ENCODE peak calls at places on chromosomes 5 and 9, in nine cellular contexts. V is CD8-positive, alpha-beta T cell; B is GM23248; R is gastrocnemius medialis; E is dorsolateral prefrontal cortex; K is small intestine; L is neural progenitor cell; G is astrocyte; A is brain microvascular endothelial cell. Z is an unnamed sample.
A peak's percentile ranks its signal among the peaks of the same experiment; 100 is the strongest.

GRCh38 chr9:71758785-71759184 is 9.5 kb downstream of the CEMIP2 start:
- DNase-seq in B (no peak), K (peak; percentile 96), G (peak; percentile 27), E (no peak), A (no peak), R (no peak), L (no peak), V (no peak), Z (no peak)

GRCh38 chr5:77087484-77088291 is 603 bp upstream of the ZBED3 start:
- DNase-seq in V (no peak), A (no peak), L (peak; percentile 4), K (no peak), R (peak; percentile 15), E (no peak), B (no peak), G (peak; percentile 29), Z (peak; percentile 46)

GRCh38 chr9:100577776-100578448 is at the start of gene CAVIN4:
- DNase-seq in K (no peak), L (no peak), V (no peak), R (peak; percentile 89), E (no peak), G (peak; percentile 92), A (peak; percentile 62), B (peak; percentile 79), Z (no peak)

GRCh38 chr5:65630981-65631380 is 6.2 kb downstream of the SHLD3 start:
- DNase-seq in R (no peak), B (no peak), V (no peak), L (no peak), G (no peak), K (peak; percentile 33), E (no peak), A (no peak), Z (no peak)

GRCh38 chr5:132439521-132440206 is 50.9 kb downstream of the IRF1 start:
- DNase-seq in R (peak; percentile 93), E (no peak), V (no peak), B (peak; percentile 97), A (peak; percentile 84), K (no peak), L (no peak), G (peak; percentile 91), Z (peak; percentile 86)

GRCh38 chr5:98964621-98965020 is 35.8 kb upstream of the CHD1 start:
- DNase-seq in K (no peak), A (no peak), L (no peak), B (no peak), R (no peak), E (no peak), G (no peak), V (no peak), Z (no peak)

GRCh38 chr5:145739824-145740223 is 95.3 kb downstream of the PRELID2 start:
- DNase-seq in A (no peak), V (no peak), E (no peak), L (no peak), K (no peak), R (no peak), B (peak; percentile 9), G (no peak), Z (no peak)

GRCh38 chr9:4297795-4298254 is 2.0 kb downstream of the GLIS3 start:
- DNase-seq in L (peak; percentile 94), B (peak; percentile 81), V (no peak), K (peak; percentile 35), E (peak; percentile 51), G (peak; percentile 53), A (peak; percentile 63), R (peak; percentile 45), Z (peak; percentile 75)

GRCh38 chr5:26310415-26310814 is 728.0 kb downstream of the CDH9 start:
- DNase-seq in K (no peak), R (no peak), B (no peak), G (no peak), E (no peak), A (no peak), V (no peak), L (no peak), Z (no peak)

GRCh38 chr9:114281421-114282103 is 41.3 kb upstream of the ORM1 start:
- DNase-seq in K (peak; percentile 20), R (peak; percentile 9), G (no peak), L (no peak), E (peak; percentile 24), A (no peak), B (peak; percentile 41), V (no peak), Z (peak; percentile 57)

GRCh38 chr5:35881758-35882157 is 25.1 kb downstream of the IL7R start:
- DNase-seq in E (no peak), K (no peak), A (no peak), L (no peak), B (no peak), G (no peak), R (no peak), V (no peak), Z (no peak)

GRCh38 chr5:1519631-1520141 is 4.1 kb downstream of the LPCAT1 start:
- DNase-seq in V (no peak), A (no peak), G (no peak), B (no peak), E (no peak), K (no peak), R (peak; percentile 7), L (no peak), Z (peak; percentile 49)

GRCh38 chr9:129166962-129167557 is 11.0 kb downstream of the IER5L start:
- DNase-seq in E (no peak), B (peak; percentile 92), L (no peak), K (peak; percentile 88), G (peak; percentile 67), V (no peak), A (peak; percentile 59), R (peak; percentile 33), Z (peak; percentile 84)

GRCh38 chr9:76912631-76913275 is 6.8 kb upstream of the PRUNE2 start:
- DNase-seq in R (no peak), K (no peak), A (peak; percentile 37), L (no peak), G (peak; percentile 86), B (peak; percentile 55), E (no peak), V (no peak), Z (no peak)

GRCh38 chr5:172059661-172060100 is 53.2 kb upstream of the FBXW11 start:
- DNase-seq in G (no peak), L (peak; percentile 25), V (no peak), R (no peak), A (no peak), B (peak; percentile 43), K (no peak), E (no peak), Z (no peak)

GRCh38 chr5:68505917-68506860 is 290.6 kb downstream of the PIK3R1 start:
- DNase-seq in E (no peak), R (no peak), V (no peak), L (no peak), G (peak; percentile 46), A (peak; percentile 14), K (peak; percentile 82), B (peak; percentile 52), Z (no peak)

GRCh38 chr9:105072476-105072875 is 144.5 kb upstream of the ABCA1 start:
- DNase-seq in R (no peak), K (no peak), A (no peak), V (no peak), E (no peak), L (no peak), B (no peak), G (no peak), Z (no peak)

GRCh38 chr9:105070176-105070575 is 142.2 kb upstream of the ABCA1 start:
- DNase-seq in A (no peak), V (no peak), G (peak; percentile 47), L (no peak), R (no peak), E (no peak), K (no peak), B (no peak), Z (no peak)

GRCh38 chr9:105074501-105074900 is 146.5 kb upstream of the ABCA1 start:
- DNase-seq in B (no peak), V (no peak), K (no peak), L (no peak), R (no peak), G (no peak), A (no peak), E (no peak), Z (no peak)

GRCh38 chr9:105076729-105077128 is 148.8 kb upstream of the ABCA1 start:
- DNase-seq in E (no peak), L (no peak), R (no peak), A (no peak), K (no peak), V (no peak), G (no peak), B (no peak), Z (no peak)

GRCh38 chr9:105073147-105073546 is 145.2 kb upstream of the ABCA1 start:
- DNase-seq in V (no peak), E (no peak), A (no peak), B (peak; percentile 39), L (no peak), K (no peak), R (no peak), G (no peak), Z (no peak)
- H3K27me3 ChIP-seq in V (no peaks in the 10 kb centered on the region), E (no peaks in the 10 kb centered on the region), A (no peaks in the 10 kb centered on the region), B (no peaks in the 10 kb centered on the region), L (no peaks in the 10 kb centered on the region), K (no peaks in the 10 kb centered on the region), R (no peaks in the 10 kb centered on the region), G (no peaks in the 10 kb centered on the region), Z (no peaks in the 10 kb centered on the region)

DNA sequence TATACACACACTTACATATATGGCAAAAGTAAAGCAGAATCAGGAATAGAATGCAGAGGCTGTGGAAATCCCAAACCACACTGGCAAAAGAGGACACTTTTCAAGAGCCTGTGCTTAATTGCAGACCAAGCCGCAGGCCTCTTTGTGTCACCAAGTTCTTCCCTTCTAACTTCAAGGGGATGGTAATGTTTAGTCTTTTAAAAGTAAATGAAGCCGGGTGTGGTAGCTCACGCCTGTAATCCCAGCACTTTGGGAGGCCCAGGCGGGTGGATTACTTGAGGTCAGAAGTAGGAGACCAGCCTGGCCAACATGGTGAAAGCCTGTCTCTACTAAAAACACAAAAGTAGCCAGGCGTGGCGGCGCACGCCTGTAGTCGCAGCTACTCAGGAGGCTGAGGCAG is 28.7 kb downstream of the ROR2 start:
- DNase-seq in G (no peak), A (no peak), K (no peak), V (no peak), B (no peak), L (no peak), E (no peak), R (no peak), Z (no peak)
- H3K27ac ChIP-seq in G (no peak overlapping the region), A (no peak overlapping the region), K (no peak overlapping the region), V (no peak overlapping the region), B (no peak overlapping the region), L (no peak overlapping the region), E (no peak overlapping the region), R (no peak overlapping the region), Z (no peak overlapping the region)

GRCh38 chr5:168110384-168110783 is 181.1 kb upstream of the WWC1 start:
- DNase-seq in A (no peak), E (no peak), V (no peak), G (no peak), R (no peak), B (no peak), L (no peak), K (no peak), Z (no peak)
- H3K27me3 ChIP-seq in A (no peaks in the 10 kb centered on the region), E (no peaks in the 10 kb centered on the region), V (no peaks in the 10 kb centered on the region), G (no peaks in the 10 kb centered on the region), R (no peaks in the 10 kb centered on the region), B (no peaks in the 10 kb centered on the region), L (no peaks in the 10 kb centered on the region), K (no peaks in the 10 kb centered on the region), Z (no peaks in the 10 kb centered on the region)

DNA sequence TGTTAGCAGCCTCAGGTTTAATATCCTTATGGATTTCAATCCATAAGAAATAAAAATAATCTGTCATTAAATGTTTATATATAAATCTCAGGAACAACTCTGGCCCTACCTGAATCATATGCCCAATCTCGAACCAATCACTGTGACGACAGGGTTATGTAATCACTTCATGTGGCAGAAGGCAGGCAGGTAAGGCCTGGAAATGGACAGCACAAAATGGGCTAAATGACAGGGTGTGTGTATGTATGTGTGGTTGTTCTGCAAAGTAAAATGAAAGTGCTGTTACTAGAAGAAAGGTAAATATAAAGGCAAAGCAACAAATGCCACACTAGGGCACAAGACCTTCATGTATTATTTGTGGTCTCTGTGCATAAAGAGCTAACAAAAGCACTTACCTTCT is 19.6 kb downstream of the ANKDD1B start:
- DNase-seq in K (no peak), E (no peak), A (no peak), G (no peak), V (no peak), B (no peak), L (no peak), R (no peak), Z (no peak)
- H3K27ac ChIP-seq in K (no peak overlapping the region), E (no peak overlapping the region), A (no peak overlapping the region), G (no peak overlapping the region), V (no peak overlapping the region), B (no peak overlapping the region), L (no peak overlapping the region), R (no peak overlapping the region), Z (no peak overlapping the region)